ENCODE peak calls at places on chromosomes 16 and 17, in ten cellular contexts. I is mucosa of descending colon; J is heart left ventricle; V is activated naive CD4-positive, alpha-beta T cell; W is effector memory CD4-positive, alpha-beta T cell; S is stimulated activated CD4-positive, alpha-beta T cell treated with anti-CD3 and anti-CD28 coated beads, Interleukin-2, amount 100 ng/mL, for 24 hours; U is NCI-H2029 treated with DMSO at 0.1 percent for 48 hours; Z is ureter; G is T-helper 1 cell; H is Caco-2. O is an unnamed sample.

GRCh38 chr17:59767176-59767575 is 59.7 kb downstream of the VMP1 start:
- DNase-seq in I (no peak), J (no peak), V (no peak), W (no peak), S (no peak), U (no peak), Z (no peak), G (no peak), H (no peak), O (no peak)

GRCh38 chr16:68921654-68922053 is 78.3 kb downstream of the TANGO6 start:
- DNase-seq in I (no peak), J (no peak), V (no peak), W (no peak), S (no peak), U (no peak), Z (peak; percentile 60), G (no peak), H (peak; percentile 42), O (no peak)

GRCh38 chr17:30388321-30389179 is 9.8 kb downstream of the CPD start:
- DNase-seq in I (no peak), J (no peak), V (no peak), W (no peak), S (no peak), U (no peak), Z (no peak), G (no peak), H (no peak), O (no peak)

GRCh38 chr16:2767140-2767731 is 9.8 kb downstream of the ELOB start:
- DNase-seq in I (no peak), J (no peak), V (no peak), W (no peak), S (no peak), U (no peak), Z (no peak), G (no peak), H (no peak), O (peak; percentile 43)

GRCh38 chr16:51394401-51394800 is 243.3 kb upstream of the SALL1 start:
- DNase-seq in I (no peak), J (no peak), V (no peak), W (no peak), S (no peak), U (no peak), Z (no peak), G (no peak), H (no peak), O (no peak)

GRCh38 chr17:46180895-46181279 is 12.3 kb downstream of the KANSL1 start:
- DNase-seq in I (no peak), J (no peak), V (no peak), W (no peak), S (no peak), U (no peak), Z (no peak), G (no peak), H (no peak), O (no peak)

GRCh38 chr16:56609463-56609921 is 1.1 kb downstream of the MT2A start:
- DNase-seq in I (peak; percentile 70), J (peak; percentile 78), V (peak; percentile 31), W (peak; percentile 46), S (peak; percentile 74), U (no peak), Z (peak; percentile 80), G (peak; percentile 41), H (peak; percentile 14), O (peak; percentile 82)

GRCh38 chr17:74525781-74526288 is 5.4 kb downstream of the CD300LB start:
- DNase-seq in I (no peak), J (no peak), V (no peak), W (no peak), S (peak; percentile 11), U (no peak), Z (peak; percentile 28), G (no peak), H (no peak), O (no peak)

GRCh38 chr17:77769215-77769614 is 189.3 kb upstream of the TNRC6C start:
- DNase-seq in I (no peak), J (no peak), V (no peak), W (no peak), S (no peak), U (peak; percentile 63), Z (no peak), G (no peak), H (no peak), O (peak; percentile 63)

GRCh38 chr16:57540906-57541753 is 1.3 kb upstream of the ADGRG5 start:
- DNase-seq in I (peak; percentile 49), J (no peak), V (no peak), W (no peak), S (no peak), U (no peak), Z (no peak), G (no peak), H (no peak), O (peak; percentile 25)

GRCh38 chr16:1845985-1846384 is 19.0 kb downstream of the FAHD1 start:
- DNase-seq in I (no peak), J (no peak), V (no peak), W (no peak), S (no peak), U (no peak), Z (no peak), G (no peak), H (no peak), O (no peak)

GRCh38 chr17:34658796-34659195 is 79.4 kb downstream of the TMEM132E start:
- DNase-seq in I (no peak), J (no peak), V (no peak), W (no peak), S (no peak), U (peak; percentile 57), Z (no peak), G (no peak), H (no peak), O (no peak)

GRCh38 chr17:9011001-9011400 is 10.3 kb upstream of the NTN1 start:
- DNase-seq in I (no peak), J (no peak), V (no peak), W (no peak), S (no peak), U (no peak), Z (no peak), G (no peak), H (no peak), O (no peak)

GRCh38 chr16:12119562-12119961 is 143.0 kb downstream of the SNX29 start:
- DNase-seq in I (no peak), J (peak; percentile 29), V (no peak), W (no peak), S (no peak), U (no peak), Z (no peak), G (no peak), H (no peak), O (no peak)

GRCh38 chr16:23227529-23227928 is 45.0 kb downstream of the SCNN1G start:
- DNase-seq in I (no peak), J (no peak), V (no peak), W (no peak), S (no peak), U (no peak), Z (no peak), G (no peak), H (no peak), O (no peak)

GRCh38 chr17:73490851-73491250 is 153.4 kb downstream of the SDK2 start:
- DNase-seq in I (no peak), J (no peak), V (no peak), W (no peak), S (no peak), U (no peak), Z (no peak), G (no peak), H (no peak), O (no peak)

GRCh38 chr17:27938864-27939263 is 45.7 kb upstream of the LYRM9 start:
- DNase-seq in I (no peak), J (no peak), V (no peak), W (no peak), S (no peak), U (no peak), Z (no peak), G (no peak), H (no peak), O (no peak)

O was measured in lower lobe of right lung.